ENCODE peak calls at places on chromosomes 13 and 19, in seven cellular contexts. F is BJ, H is hepatocyte, W is AG09309, B is neural progenitor cell, A is left ventricle myocardium inferior, U is right atrium auricular region. P is an unnamed sample.

GRCh38 chr19:41521860-41522555 is 54.0 kb upstream of the CEACAM21 start:
- DNase-seq in B (peak; percentile 17), W (no peak), F (no peak), A (no peak), U (no peak), H (no peak), P (no peak)

GRCh38 chr13:70188567-70188966 is 80.3 kb upstream of the KLHL1 start:
- DNase-seq in B (no peak), W (no peak), U (no peak), H (no peak), F (no peak), A (no peak), P (no peak)

GRCh38 chr13:105961438-105961837 is 574.0 kb downstream of the EFNB2 start:
- DNase-seq in H (no peak), F (no peak), A (no peak), B (no peak), U (no peak), W (no peak), P (no peak)

GRCh38 chr13:112978561-112979405 is 9.8 kb downstream of the MCF2L start:
- DNase-seq in A (peak; percentile 59), W (no peak), U (peak; percentile 64), B (no peak), F (no peak), H (no peak), P (peak; percentile 2)

GRCh38 chr19:47779524-47780214 is 1.2 kb downstream of the SELENOW start:
- DNase-seq in U (no peak), H (peak; percentile 29), W (no peak), F (no peak), A (peak; percentile 83), B (no peak), P (no peak)

GRCh38 chr19:49807888-49808675 is 5.0 kb downstream of the FUZ start:
- DNase-seq in F (no peak), A (no peak), H (no peak), U (no peak), B (no peak), W (no peak), P (no peak)

GRCh38 chr19:35044317-35045117 is 3.0 kb downstream of the HPN start:
- DNase-seq in A (peak; percentile 63), H (peak; percentile 54), B (peak; percentile 60), U (peak; percentile 81), W (no peak), F (no peak), P (peak; percentile 33)

GRCh38 chr13:110435331-110435730 is 126.2 kb downstream of the RAB20 start:
- DNase-seq in H (no peak), W (no peak), A (no peak), U (no peak), B (no peak), F (no peak), P (no peak)

GRCh38 chr13:37947419-37948140 is 78.0 kb upstream of the TRPC4 start:
- DNase-seq in U (no peak), W (no peak), A (no peak), B (no peak), F (no peak), H (no peak), P (no peak)

GRCh38 chr13:28611654-28612131 is 47.2 kb upstream of the POMP start:
- DNase-seq in U (no peak), W (no peak), B (no peak), H (no peak), A (no peak), F (no peak), P (no peak)

GRCh38 chr19:35153701-35154534 is 617 bp upstream of the FXYD5 start:
- DNase-seq in A (no peak), W (no peak), B (peak; percentile 79), H (peak; percentile 67), U (no peak), F (no peak), P (no peak)

GRCh38 chr19:46924874-46925547 is 64.2 kb downstream of the ARHGAP35 start:
- DNase-seq in A (no peak), H (peak; percentile 57), B (no peak), W (peak; percentile 18), U (no peak), F (no peak), P (no peak)

GRCh38 chr19:7191946-7192691 is 102.1 kb downstream of the INSR start:
- DNase-seq in U (no peak), H (no peak), F (no peak), B (no peak), A (no peak), W (no peak), P (peak; percentile 21)

GRCh38 chr19:47716270-47716937 is 3.2 kb downstream of the EHD2 start:
- DNase-seq in H (no peak), U (no peak), F (no peak), A (no peak), W (no peak), B (no peak), P (no peak)

DNA sequence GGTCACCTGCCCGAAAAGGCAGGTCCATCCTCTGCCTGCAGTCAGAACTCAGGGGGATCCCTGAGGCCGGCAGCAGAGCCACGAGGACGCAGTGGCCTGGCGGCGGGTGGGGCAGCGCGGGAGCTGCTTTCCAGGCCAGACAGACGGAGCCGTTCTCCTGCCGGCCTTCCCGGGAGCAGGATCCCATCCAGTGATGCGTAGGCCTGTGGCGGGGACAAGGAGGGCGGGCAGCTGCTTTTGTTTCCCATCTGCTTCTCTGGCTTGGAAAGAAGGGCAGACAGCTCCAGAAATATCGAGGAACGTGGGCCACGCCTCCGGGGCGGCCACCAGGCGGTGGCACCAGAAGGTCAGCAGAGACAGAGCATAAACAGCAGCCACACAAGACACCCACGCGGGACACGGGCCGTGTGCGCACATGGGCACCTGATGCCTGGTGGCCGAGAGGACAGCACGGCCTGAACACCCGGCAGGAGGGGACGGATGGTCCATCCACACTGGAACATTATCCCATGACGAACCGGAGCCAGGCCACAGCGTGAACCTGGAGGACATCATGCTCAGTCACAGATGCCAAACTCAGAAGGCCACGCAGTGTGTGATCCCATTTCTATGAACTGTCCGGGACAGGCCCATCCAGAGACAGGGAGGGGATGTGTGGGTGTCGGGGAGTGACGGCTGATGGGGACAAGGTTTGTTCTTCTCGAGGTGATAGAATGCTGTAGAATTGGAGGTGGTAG is 13.9 kb upstream of the MKNK2 start:
- DNase-seq in H (peak; percentile 3), U (peak; percentile 84), A (peak; percentile 73), W (no peak), F (no peak), B (no peak), P (no peak)
- H3K4me3 ChIP-seq in H (no peak overlapping the region), U (no peak overlapping the region), A (peak overlapping the region; percentile 54), W (no peak overlapping the region), F (no peak overlapping the region), B (no peak overlapping the region), P (no peak overlapping the region)

DNA sequence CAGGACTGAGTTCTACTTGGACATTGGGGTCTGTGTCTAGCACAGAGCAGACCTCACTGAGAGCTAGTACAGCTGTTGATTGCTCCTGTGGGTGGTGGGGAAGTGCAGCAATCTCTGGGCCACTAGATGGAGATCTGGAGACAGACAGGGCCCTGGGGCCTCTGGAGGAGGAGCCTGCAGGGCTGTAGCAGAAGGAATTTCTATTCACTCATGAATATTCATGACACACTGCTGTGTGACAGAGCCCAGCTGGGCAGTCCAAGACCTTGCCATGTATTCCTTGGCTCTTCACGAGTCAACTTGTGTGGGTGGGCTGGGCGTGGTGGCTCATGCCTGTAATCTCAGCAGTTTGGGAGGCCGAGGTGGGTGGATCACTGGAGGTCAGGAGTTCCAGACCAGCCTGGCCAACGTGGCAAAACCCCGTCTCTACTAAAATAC is 37.5 kb downstream of the SUGP2 start:
- DNase-seq in B (peak; percentile 89), U (no peak), H (peak; percentile 82), A (peak; percentile 64), W (peak; percentile 62), F (peak; percentile 50), P (peak; percentile 58)
- TF ChIP-seq CTCF in B (peak; percentile 60), U (no peak), H (peak; percentile 46), A (peak; percentile 41), W (peak; percentile 80), F (peak; percentile 88), P (peak; percentile 70)

GRCh38 chr13:85586856-85587255 is 212.4 kb downstream of the SLITRK6 start:
- DNase-seq in H (no peak), B (no peak), U (no peak), A (no peak), W (no peak), F (no peak), P (no peak)

GRCh38 chr13:85582890-85583289 is 216.3 kb downstream of the SLITRK6 start:
- DNase-seq in A (no peak), U (no peak), B (no peak), H (no peak), W (no peak), F (no peak), P (no peak)

GRCh38 chr13:85589021-85589420 is 210.2 kb downstream of the SLITRK6 start:
- DNase-seq in H (no peak), F (no peak), U (no peak), A (no peak), B (no peak), W (no peak), P (no peak)

GRCh38 chr13:85588359-85588758 is 210.9 kb downstream of the SLITRK6 start:
- DNase-seq in A (no peak), U (no peak), H (no peak), B (no peak), W (no peak), F (no peak), P (no peak)

DNA sequence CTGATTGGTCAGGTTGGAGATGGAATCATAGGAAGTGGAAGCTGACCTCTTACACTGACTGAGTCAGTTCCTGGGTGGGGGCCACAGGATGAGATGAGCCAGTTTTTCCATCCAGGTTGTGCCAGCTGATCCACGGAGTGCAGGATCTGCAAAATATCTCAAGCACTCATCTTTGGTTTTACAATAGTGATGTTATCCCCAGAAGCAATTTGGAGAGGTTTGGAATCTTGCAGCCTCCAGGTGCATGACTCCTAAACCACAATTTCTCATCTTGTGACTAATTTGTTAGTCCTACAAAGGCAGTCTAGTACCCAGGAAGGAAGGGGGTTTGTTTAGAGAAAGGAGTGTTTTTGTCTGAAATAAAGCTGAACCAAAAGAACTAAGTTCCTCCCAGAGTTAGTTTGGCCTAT is 212.8 kb downstream of the SLITRK6 start:
- DNase-seq in H (no peak), W (no peak), B (no peak), F (peak; percentile 70), A (no peak), U (no peak), P (peak; percentile 59)
- H3K4me3 ChIP-seq in H (no peak overlapping the region), W (no peak overlapping the region), B (no peak overlapping the region), F (no peak overlapping the region), A (no peak overlapping the region), U (no peak overlapping the region), P (no peak overlapping the region)

GRCh38 chr13:24627090-24627714 is 53.0 kb upstream of the ATP12A start:
- DNase-seq in U (no peak), F (no peak), H (peak; percentile 68), W (no peak), B (peak; percentile 88), A (no peak), P (no peak)
- TF ChIP-seq CTCF in U (no peak), F (peak; percentile 83), H (peak; percentile 63), W (peak; percentile 91), B (peak; percentile 98), A (peak; percentile 65), P (peak; percentile 99)